ENCODE peak calls at places on chromosomes 5 and 9, in five cellular contexts. U is HCT116, E is breast epithelium, G is GM23338, W is Panc1. T is an unnamed sample.

GRCh38 chr5:180315762-180316212 is 23.9 kb upstream of the MAPK9 start:
- DNase-seq in W (no peak), G (peak; percentile 73), E (peak; percentile 27), U (peak; percentile 19), T (peak; percentile 74)

GRCh38 chr5:148957591-148958202 is 105.2 kb downstream of the SH3TC2 start:
- DNase-seq in W (no peak), U (no peak), G (peak; percentile 87), E (no peak), T (peak; percentile 45)

GRCh38 chr5:116130976-116131375 is 46.2 kb downstream of the COMMD10 start:
- DNase-seq in W (no peak), E (no peak), G (no peak), U (no peak), T (no peak)

GRCh38 chr5:106417566-106417965 is 1253.2 kb downstream of the EFNA5 start:
- DNase-seq in G (no peak), U (no peak), E (no peak), W (no peak), T (no peak)

GRCh38 chr5:2265341-2265740 is 382.6 kb upstream of the IRX4 start:
- DNase-seq in U (no peak), W (no peak), G (no peak), E (no peak), T (no peak)

GRCh38 chr5:54993318-54993717 is 7.9 kb upstream of the ESM1 start:
- DNase-seq in E (no peak), G (peak; percentile 44), U (no peak), W (no peak), T (no peak)

GRCh38 chr5:91742504-91742903 is 359.4 kb upstream of the ARRDC3 start:
- DNase-seq in E (no peak), U (no peak), W (no peak), G (no peak), T (no peak)

GRCh38 chr9:131116281-131117101 is 8.9 kb upstream of the NUP214 start:
- DNase-seq in G (no peak), E (no peak), U (no peak), W (no peak), T (no peak)

GRCh38 chr9:37017546-37017945 is 16.5 kb downstream of the PAX5 start:
- DNase-seq in U (no peak), E (no peak), W (no peak), G (no peak), T (no peak)

GRCh38 chr5:170704417-170705195 is 78.9 kb upstream of the GABRP start:
- DNase-seq in U (no peak), G (no peak), W (no peak), E (no peak), T (no peak)

GRCh38 chr5:109049565-109049964 is 301.9 kb downstream of the FER start:
- DNase-seq in U (no peak), W (no peak), E (no peak), G (no peak), T (no peak)

GRCh38 chr9:127568618-127568970 is 43.5 kb upstream of the STXBP1 start:
- DNase-seq in U (no peak), E (no peak), W (no peak), G (no peak), T (no peak)

GRCh38 chr5:78907255-78907886 is 77.7 kb downstream of the ARSB start:
- DNase-seq in U (no peak), W (no peak), G (no peak), E (no peak), T (no peak)

GRCh38 chr5:78903936-78904335 is 81.2 kb downstream of the ARSB start:
- DNase-seq in G (no peak), W (no peak), U (no peak), E (no peak), T (no peak)

GRCh38 chr5:78912085-78912771 is 72.9 kb downstream of the ARSB start:
- DNase-seq in G (no peak), W (no peak), U (no peak), E (no peak), T (no peak)

GRCh38 chr5:78905084-78905938 is 79.8 kb downstream of the ARSB start:
- DNase-seq in G (no peak), U (no peak), W (no peak), E (no peak), T (no peak)

DNA sequence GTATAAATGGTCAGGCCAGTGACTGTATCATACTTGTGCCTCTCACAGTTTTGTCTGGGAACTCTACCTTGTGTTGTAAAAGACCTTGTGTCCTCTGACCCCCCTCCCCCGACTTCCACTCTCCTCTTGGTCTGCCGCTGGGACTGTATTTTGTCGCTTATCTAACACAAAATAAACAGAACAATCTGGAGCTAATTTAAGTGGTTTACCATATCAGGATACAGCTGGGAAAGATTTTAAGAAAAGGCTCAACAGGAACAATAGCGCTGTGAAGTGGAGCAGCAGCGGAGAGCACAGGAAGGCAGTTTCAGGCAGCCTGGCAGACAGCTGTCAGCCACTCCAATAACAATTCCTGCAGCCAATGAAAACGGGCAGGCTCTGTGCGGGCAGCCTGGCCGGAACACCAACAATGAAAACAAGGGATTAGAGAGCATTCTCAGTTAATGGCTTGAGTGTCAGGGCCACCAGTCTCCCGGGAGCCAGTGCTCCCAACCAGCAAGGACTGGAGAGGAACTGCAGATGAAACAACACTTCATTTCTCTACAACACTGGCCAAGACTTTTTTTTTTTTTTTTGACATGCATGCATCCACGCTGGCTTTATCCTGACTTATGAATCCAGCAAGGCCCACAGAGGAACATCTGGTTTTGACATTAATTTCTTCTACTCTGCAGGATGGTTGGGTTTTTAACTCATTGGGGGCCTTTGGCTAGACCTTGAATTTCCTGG is 76.8 kb downstream of the ARSB start:
- DNase-seq in U (no peak), G (peak; percentile 56), E (no peak), W (no peak), T (peak; percentile 65)
- TF ChIP-seq POLR2AphosphoS5 in U (no peak), G (no peak), E (no peak), W (no peak), T (no peak)

DNA sequence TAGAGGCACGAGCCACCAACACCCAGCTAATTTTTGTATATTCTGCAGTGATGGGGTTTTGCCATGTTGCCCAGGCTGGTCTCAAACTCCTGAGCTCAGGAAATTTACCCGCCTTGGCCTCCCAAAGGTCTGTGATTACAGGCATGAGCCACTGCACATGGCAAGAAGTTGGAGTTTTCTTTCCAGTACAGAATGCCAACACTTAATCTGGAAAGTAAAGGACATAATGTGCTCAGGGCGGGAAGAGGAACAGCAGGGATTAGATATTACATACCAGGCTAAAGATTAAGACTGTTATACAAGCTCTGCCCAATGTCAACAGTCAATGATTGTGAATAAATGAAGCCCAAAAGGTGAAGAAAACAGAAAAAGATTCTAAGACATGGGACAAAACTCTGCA is 47.2 kb upstream of the AGXT2 start:
- DNase-seq in W (no peak), E (no peak), U (no peak), G (no peak), T (no peak)
- H3K27ac ChIP-seq in W (no peak overlapping the region), E (no peak overlapping the region), U (no peak overlapping the region), G (no peak overlapping the region), T (peak overlapping the region; percentile 77)

DNA sequence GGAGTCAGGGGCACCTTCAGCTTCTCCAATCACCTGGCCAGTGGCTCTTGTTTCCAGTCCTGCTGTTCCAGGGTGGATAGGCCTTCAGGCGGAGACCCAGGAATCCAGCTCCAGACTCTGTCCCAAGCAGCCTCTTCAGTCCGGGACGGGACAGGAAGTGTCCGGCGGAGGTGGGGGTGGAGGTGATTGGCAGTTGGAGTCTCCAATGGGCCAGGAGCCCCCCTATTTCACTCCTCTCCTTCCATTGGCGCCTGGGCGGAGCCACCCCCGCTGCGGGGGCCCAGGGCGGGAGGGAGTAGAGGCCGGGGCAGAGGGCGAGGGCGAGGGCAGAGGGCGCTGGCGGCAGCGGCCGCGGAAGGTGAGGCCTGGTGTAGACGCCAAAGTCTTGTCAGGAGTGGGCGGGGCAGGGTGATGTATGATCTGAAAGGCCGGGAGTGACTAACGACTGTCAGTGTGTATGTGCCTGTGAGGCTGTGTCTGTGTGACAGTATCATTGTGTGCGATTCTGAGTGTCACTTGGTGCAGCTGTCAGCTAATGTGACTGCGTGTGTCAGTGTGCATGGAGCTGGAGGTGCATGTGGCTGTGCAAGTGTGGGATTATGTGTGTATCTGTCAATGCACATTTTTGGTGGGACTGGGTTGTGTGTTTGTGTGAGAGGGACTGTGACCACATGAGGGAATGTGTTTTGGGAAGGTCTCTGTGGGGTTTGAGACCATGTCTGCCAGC is at the start of gene IL11RA:
- DNase-seq in U (peak; percentile 80), W (peak; percentile 60), G (peak; percentile 96), E (peak; percentile 83), T (peak; percentile 69)
- TF ChIP-seq POLR2AphosphoS5 in U (peak; percentile 93), W (peak; percentile 92), G (peak; percentile 73), E (no peak), T (peak; percentile 20)

GRCh38 chr9:115740986-115741385 is 412.6 kb upstream of the PAPPA start:
- DNase-seq in E (no peak), W (no peak), U (no peak), G (no peak), T (no peak)
- H3K27ac ChIP-seq in E (no peak overlapping the region), W (no peak overlapping the region), U (no peak overlapping the region), G (no peak overlapping the region), T (no peak overlapping the region)

GRCh38 chr5:113425909-113426308 is 8.9 kb downstream of the TSSK1B start:
- DNase-seq in U (no peak), G (no peak), W (no peak), E (peak; percentile 28), T (no peak)
- TF ChIP-seq POLR2AphosphoS5 in U (no peak), G (no peak), W (no peak), E (no peak), T (no peak)

GRCh38 chr5:16886793-16887345 is 49.2 kb downstream of the MYO10 start:
- DNase-seq in E (no peak), G (no peak), W (no peak), U (no peak), T (no peak)
- H3K27ac ChIP-seq in E (no peak overlapping the region), G (peak overlapping the region; percentile 24), W (peak overlapping the region; percentile 86), U (no peak overlapping the region), T (peak overlapping the region; percentile 68)

GRCh38 chr9:68482548-68482947 is 58.1 kb downstream of the TMEM252 start:
- DNase-seq in E (no peak), U (no peak), G (no peak), W (no peak), T (no peak)

GRCh38 chr9:68476889-68477288 is 63.8 kb downstream of the TMEM252 start:
- DNase-seq in E (no peak), U (no peak), G (no peak), W (no peak), T (no peak)

DNA sequence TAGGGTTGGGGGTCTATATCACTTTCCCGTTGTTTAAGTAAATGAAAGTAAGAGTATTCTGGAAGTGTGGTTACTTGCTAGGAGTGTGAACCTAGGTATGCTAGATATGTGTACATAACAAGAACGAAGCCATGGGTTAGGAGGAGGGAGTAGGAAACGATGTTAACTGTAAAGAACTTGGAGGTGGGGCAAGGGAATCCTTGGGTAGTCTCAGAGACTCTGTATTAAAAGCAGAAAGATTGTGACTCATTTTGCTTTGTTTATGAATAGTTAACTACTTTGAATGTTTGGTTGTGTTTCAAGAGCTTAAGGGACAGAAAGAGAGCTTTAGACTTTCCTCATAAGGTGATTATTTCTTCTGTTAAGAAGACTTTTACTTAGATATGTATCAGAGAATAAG is 59.9 kb downstream of the TMEM252 start:
- DNase-seq in G (no peak), W (no peak), U (no peak), E (no peak), T (no peak)
- TF ChIP-seq POLR2AphosphoS5 in G (no peak), W (no peak), U (no peak), E (no peak), T (no peak)

GRCh38 chr9:20659474-20659962 is 24.5 kb upstream of the FOCAD start:
- DNase-seq in E (no peak), G (no peak), U (no peak), W (no peak), T (no peak)
- H3K27ac ChIP-seq in E (no peak overlapping the region), G (peak overlapping the region; percentile 84), U (no peak overlapping the region), W (no peak overlapping the region), T (no peak overlapping the region)

T was measured in stomach.